ENCODE peak calls at places on chromosomes 3 and 15, in six cellular contexts. W, G, A, H, J and Z are unnamed samples.
A peak's percentile ranks its signal among the peaks of the same experiment; 100 is the strongest.

GRCh38 chr15:75364881-75365280 is 3.5 kb downstream of the MAN2C1 start:
- DNase-seq in W (no peak), G (no peak), A (no peak), H (no peak), J (no peak), Z (no peak)

GRCh38 chr3:111392911-111393351 is 149.1 kb upstream of the CD96 start:
- DNase-seq in W (no peak), G (peak; percentile 38), A (no peak), H (no peak), J (peak; percentile 19), Z (peak; percentile 12)

GRCh38 chr15:39304201-39304841 is 276.6 kb upstream of the THBS1 start:
- DNase-seq in W (peak; percentile 82), G (no peak), A (no peak), H (no peak), J (no peak), Z (no peak)

GRCh38 chr3:15512173-15512572 is 9.3 kb downstream of the COLQ start:
- DNase-seq in W (no peak), G (no peak), A (no peak), H (no peak), J (no peak), Z (no peak)

GRCh38 chr3:113867506-113867905 is 28.9 kb downstream of the GRAMD1C start:
- DNase-seq in W (peak; percentile 16), G (no peak), A (no peak), H (no peak), J (no peak), Z (no peak)

GRCh38 chr15:74961616-74962015 is 5.0 kb upstream of the RPP25 start:
- DNase-seq in W (no peak), G (no peak), A (no peak), H (no peak), J (no peak), Z (no peak)

GRCh38 chr15:25933456-25934158 is 70.5 kb upstream of the ATP10A start:
- DNase-seq in W (peak; percentile 64), G (peak; percentile 33), A (no peak), H (peak; percentile 43), J (peak; percentile 45), Z (peak; percentile 54)

GRCh38 chr15:40006646-40007045 is 32.3 kb downstream of the SRP14 start:
- DNase-seq in W (peak; percentile 46), G (no peak), A (no peak), H (no peak), J (no peak), Z (no peak)

GRCh38 chr3:9704343-9705322 is 1.0 kb downstream of the CPNE9 start:
- DNase-seq in W (no peak), G (no peak), A (no peak), H (peak; percentile 59), J (no peak), Z (no peak)

GRCh38 chr3:136351351-136351750 is 101.2 kb downstream of the PCCB start:
- DNase-seq in W (no peak), G (no peak), A (no peak), H (no peak), J (no peak), Z (no peak)

GRCh38 chr15:38531509-38531908 is 33.1 kb downstream of the RASGRP1 start:
- DNase-seq in W (peak; percentile 47), G (no peak), A (no peak), H (no peak), J (no peak), Z (no peak)

GRCh38 chr3:127729556-127730056 is 56.9 kb downstream of the ABTB1 start:
- DNase-seq in W (no peak), G (no peak), A (no peak), H (no peak), J (no peak), Z (no peak)

GRCh38 chr3:95705786-95706418 is 1108.5 kb upstream of the EPHA6 start:
- DNase-seq in W (no peak), G (peak; percentile 13), A (no peak), H (no peak), J (no peak), Z (no peak)

GRCh38 chr3:170724599-170724998 is 138.7 kb upstream of the SLC7A14 start:
- DNase-seq in W (no peak), G (no peak), A (no peak), H (no peak), J (no peak), Z (no peak)

GRCh38 chr3:26621891-26622633 is 510 bp upstream of the LRRC3B start:
- DNase-seq in W (no peak), G (no peak), A (no peak), H (no peak), J (no peak), Z (no peak)

GRCh38 chr15:75801859-75802593 is 41.2 kb upstream of the UBE2Q2 start:
- DNase-seq in W (peak; percentile 56), G (peak; percentile 68), A (peak; percentile 27), H (peak; percentile 87), J (peak; percentile 59), Z (peak; percentile 68)

GRCh38 chr3:38580450-38581382 is 68.8 kb downstream of the SCN5A start:
- DNase-seq in W (no peak), G (no peak), A (no peak), H (no peak), J (no peak), Z (no peak)

GRCh38 chr15:61344293-61344692 is 115.2 kb upstream of the RORA start:
- DNase-seq in W (no peak), G (no peak), A (no peak), H (no peak), J (no peak), Z (no peak)

GRCh38 chr3:15645740-15646490 is 44.4 kb downstream of the BTD start:
- DNase-seq in W (peak; percentile 91), G (no peak), A (no peak), H (no peak), J (no peak), Z (no peak)

GRCh38 chr3:29937185-29937584 is 656.3 kb downstream of the RBMS3 start:
- DNase-seq in W (peak; percentile 16), G (no peak), A (no peak), H (no peak), J (no peak), Z (no peak)

GRCh38 chr3:196650740-196651311 is 11.3 kb downstream of the NRROS start:
- DNase-seq in W (peak; percentile 93), G (no peak), A (no peak), H (no peak), J (no peak), Z (no peak)

GRCh38 chr3:77240072-77240650 is 200.3 kb downstream of the ROBO2 start:
- DNase-seq in W (no peak), G (no peak), A (no peak), H (no peak), J (no peak), Z (no peak)

GRCh38 chr15:50315814-50316630 is 39.0 kb downstream of the GABPB1 start:
- DNase-seq in W (peak; percentile 37), G (no peak), A (no peak), H (no peak), J (no peak), Z (no peak)

GRCh38 chr3:55065331-55065730 is 137.5 kb upstream of the LRTM1 start:
- DNase-seq in W (no peak), G (no peak), A (no peak), H (no peak), J (no peak), Z (no peak)